ENCODE peak calls at places on chromosomes 12 and 14, in five cellular contexts. One of them, this sample, is unnamed.

GRCh38 chr12:72226510-72226909 is 45.7 kb upstream of the TRHDE start:
- DNase-seq in C1 segment of cervical spinal cord: no peak
- DNase-seq in NCI-H2029: no peak
- DNase-seq in NCI-H524: no peak
- DNase-seq in T-helper 9 cell: no peak
- DNase-seq in this sample: no peak

GRCh38 chr12:57147641-57147944 is 174 bp upstream of the LRP1-AS start:
- DNase-seq in NCI-H2029: no peak
- DNase-seq in T-helper 9 cell: no peak
- DNase-seq in C1 segment of cervical spinal cord: peak; percentile 18
- DNase-seq in NCI-H524: no peak
- DNase-seq in this sample: no peak

GRCh38 chr14:71438684-71439083 is 493.5 kb upstream of the RGS6 start:
- DNase-seq in C1 segment of cervical spinal cord: peak; percentile 7
- DNase-seq in NCI-H524: no peak
- DNase-seq in T-helper 9 cell: no peak
- DNase-seq in NCI-H2029: no peak
- DNase-seq in this sample: no peak

GRCh38 chr14:52446355-52446754 is 106.0 kb downstream of the TXNDC16 start:
- DNase-seq in NCI-H524: no peak
- DNase-seq in T-helper 9 cell: no peak
- DNase-seq in NCI-H2029: no peak
- DNase-seq in C1 segment of cervical spinal cord: no peak
- DNase-seq in this sample: no peak

GRCh38 chr14:91919814-91920213 is 27.7 kb downstream of the FBLN5 start:
- DNase-seq in NCI-H524: no peak
- DNase-seq in NCI-H2029: no peak
- DNase-seq in T-helper 9 cell: no peak
- DNase-seq in C1 segment of cervical spinal cord: no peak
- DNase-seq in this sample: no peak

GRCh38 chr14:65469903-65470302 is 57.4 kb downstream of the FUT8 start:
- DNase-seq in C1 segment of cervical spinal cord: no peak
- DNase-seq in NCI-H2029: no peak
- DNase-seq in T-helper 9 cell: no peak
- DNase-seq in NCI-H524: no peak
- DNase-seq in this sample: no peak

GRCh38 chr12:3613641-3614180 is 122.7 kb downstream of the PRMT8 start:
- DNase-seq in NCI-H2029: no peak
- DNase-seq in C1 segment of cervical spinal cord: no peak
- DNase-seq in NCI-H524: no peak
- DNase-seq in T-helper 9 cell: no peak
- DNase-seq in this sample: no peak

GRCh38 chr12:49864817-49865090 is 21.8 kb upstream of the BCDIN3D start:
- DNase-seq in NCI-H524: peak; percentile 63
- DNase-seq in T-helper 9 cell: no peak
- DNase-seq in C1 segment of cervical spinal cord: no peak
- DNase-seq in NCI-H2029: no peak
- DNase-seq in this sample: no peak

GRCh38 chr12:53999596-54000104 is 311 bp upstream of the HOXC9 start:
- DNase-seq in NCI-H2029: peak; percentile 36
- DNase-seq in T-helper 9 cell: no peak
- DNase-seq in NCI-H524: peak; percentile 53
- DNase-seq in C1 segment of cervical spinal cord: no peak
- DNase-seq in this sample: no peak

This sample was measured in DMS153.